ENCODE peak calls at places on chromosomes 13 and 19, in four cellular contexts. Q is K562, B is HL-60, M is GM12878. U is an unnamed sample.

GRCh38 chr19:14840206-14840605 is 5.2 kb upstream of the OR7A5 start:
- DNase-seq in B (no peak), M (no peak), Q (no peak), U (no peak)

GRCh38 chr13:52447815-52448552 is 2.5 kb downstream of the VPS36 start:
- DNase-seq in B (no peak), Q (peak), M (no peak), U (no peak)

GRCh38 chr13:102911336-102911735 is 65.5 kb downstream of the ERCC5 start:
- DNase-seq in B (no peak), Q (no peak), M (no peak), U (no peak)

GRCh38 chr13:43195551-43195950 is 172.2 kb downstream of the DNAJC15 start:
- DNase-seq in Q (no peak), B (no peak), M (no peak), U (no peak)

GRCh38 chr19:2083174-2083854 is 12.8 kb downstream of the MOB3A start:
- DNase-seq in Q (no peak), B (peak), M (no peak), U (no peak)

GRCh38 chr13:40969169-40969901 is 49.8 kb downstream of the ELF1 start:
- DNase-seq in Q (no peak), M (no peak), B (peak), U (no peak)

GRCh38 chr19:32091196-32091595 is 254.2 kb upstream of the ZNF507 start:
- DNase-seq in B (no peak), M (no peak), Q (no peak), U (no peak)

GRCh38 chr19:1513492-1514294 is 874 bp upstream of the ADAMTSL5 start:
- DNase-seq in B (peak), M (no peak), Q (peak), U (peak)

GRCh38 chr19:47100290-47100689 is 13.3 kb downstream of the ZC3H4 start:
- DNase-seq in Q (peak), B (no peak), M (no peak), U (no peak)

GRCh38 chr19:10654610-10655456 is 687 bp downstream of the ILF3 start:
- DNase-seq in M (no peak), Q (peak), B (peak), U (peak)

GRCh38 chr19:2199215-2199614 is 35.5 kb downstream of the DOT1L start:
- DNase-seq in M (no peak), B (no peak), Q (peak), U (peak)

GRCh38 chr13:100423375-100423774 is 165.2 kb downstream of the GGACT start:
- DNase-seq in B (no peak), Q (no peak), M (no peak), U (no peak)

GRCh38 chr13:70108276-70108845 is at the start of gene KLHL1:
- DNase-seq in B (no peak), Q (no peak), M (no peak), U (no peak)

GRCh38 chr13:111219306-111219705 is 101.1 kb upstream of the TEX29 start:
- DNase-seq in M (no peak), B (no peak), Q (no peak), U (no peak)
- TF ChIP-seq SPI1 in M (no peak), B (no peak), Q (no peak), U (no peak)

DNA sequence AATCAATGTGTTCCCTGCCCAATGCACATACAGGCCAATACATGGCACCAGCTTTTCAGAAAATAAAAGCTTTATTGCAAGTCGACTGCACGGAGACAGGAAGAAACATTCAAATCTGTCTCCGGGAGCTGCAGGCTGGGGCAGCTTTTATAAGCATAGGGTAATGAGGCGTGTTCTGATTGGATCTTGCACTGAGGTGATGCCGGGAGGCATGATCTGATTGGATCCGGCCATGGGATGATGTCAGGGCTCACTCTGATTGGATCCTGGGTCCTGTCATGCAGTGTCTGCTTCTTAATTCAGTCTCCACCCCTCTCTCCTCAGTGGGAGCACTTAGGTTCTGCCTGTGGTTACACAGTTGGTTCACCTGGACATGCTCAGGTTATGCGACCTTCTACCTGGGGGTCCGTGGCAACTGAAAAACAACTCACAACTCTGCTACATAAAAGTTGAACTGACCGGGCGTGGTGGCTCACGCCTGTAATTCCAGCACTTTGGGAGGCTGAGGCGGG is 11.8 kb upstream of the FBN3 start:
- DNase-seq in M (peak), B (no peak), Q (peak), U (no peak)
- TF ChIP-seq SPI1 in M (no peak), B (no peak), Q (no peak), U (no peak)

DNA sequence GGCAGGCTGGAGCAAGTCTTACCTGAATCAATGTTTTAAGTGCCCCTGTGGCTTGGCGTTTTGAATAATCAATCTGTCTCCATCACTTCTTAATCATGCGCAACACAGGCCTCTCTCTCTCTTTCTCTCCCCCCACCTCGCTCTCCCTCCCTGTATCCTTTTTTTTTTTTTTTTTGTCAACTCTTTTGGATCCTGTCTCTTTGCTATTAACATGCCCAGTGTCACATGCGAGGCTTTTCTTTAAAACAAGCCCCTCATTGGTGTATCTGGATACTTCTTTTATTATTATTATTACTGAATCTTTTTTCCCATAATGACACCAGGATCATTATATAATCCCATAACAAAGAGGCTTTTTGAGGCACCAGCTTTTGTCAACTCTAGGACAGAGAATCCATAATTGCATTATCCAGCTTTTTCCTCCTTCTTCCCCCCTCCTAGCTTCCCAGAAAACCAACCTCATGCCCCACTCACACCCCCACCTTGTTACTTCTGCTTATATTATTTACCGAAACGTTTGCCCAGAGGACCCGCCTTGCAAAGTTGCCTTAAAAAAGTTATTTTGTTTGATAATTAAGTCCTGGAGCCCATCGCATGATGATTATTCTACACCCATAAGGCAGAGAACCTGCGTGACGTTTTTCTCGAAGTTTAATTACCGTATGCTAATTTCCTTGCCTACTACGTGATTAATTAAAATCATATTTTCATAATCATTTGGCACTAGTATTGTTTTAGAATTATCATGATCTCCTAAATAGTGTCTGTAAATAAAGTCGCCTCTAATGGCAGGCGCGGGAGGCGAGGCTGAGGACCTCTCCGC is 148.1 kb upstream of the ZNF536 start:
- DNase-seq in M (no peak), B (no peak), Q (no peak), U (no peak)
- TF ChIP-seq SPI1 in M (no peak), B (no peak), Q (no peak), U (no peak)

GRCh38 chr13:27775943-27776342 is 16.3 kb upstream of the GSX1 start:
- DNase-seq in M (no peak), B (no peak), Q (no peak), U (no peak)
- TF ChIP-seq SPI1 in M (no peak), B (no peak), Q (no peak), U (no peak)

GRCh38 chr13:74132768-74133656 is 1.2 kb downstream of the KLF12 start:
- DNase-seq in B (no peak), M (no peak), Q (no peak), U (no peak)
- TF ChIP-seq SPI1 in B (no peak), M (no peak), Q (no peak), U (no peak)